ENCODE peak calls at places on chromosomes 11 and 22, in seven cellular contexts. Z is choroid plexus epithelial cell, F is AG10803, D is foreskin fibroblast, G is GM12865, L is psoas muscle, K is uterus. Q is an unnamed sample.

GRCh38 chr22:38481162-38481870 is 13.4 kb downstream of the KDELR3 start:
- DNase-seq in Z (peak; percentile 52), F (no peak), D (peak; percentile 35), G (no peak), L (no peak), K (no peak), Q (no peak)

GRCh38 chr11:115921540-115921939 is 417.3 kb upstream of the CADM1 start:
- DNase-seq in Z (no peak), F (no peak), D (no peak), G (peak; percentile 91), L (no peak), K (no peak), Q (no peak)

GRCh38 chr11:111101836-111102235 is 143.7 kb upstream of the POU2AF2 start:
- DNase-seq in Z (no peak), F (no peak), D (no peak), G (no peak), L (no peak), K (no peak), Q (no peak)

GRCh38 chr11:126127898-126128297 is 65.2 kb upstream of the CDON start:
- DNase-seq in Z (no peak), F (no peak), D (no peak), G (no peak), L (no peak), K (peak; percentile 88), Q (no peak)

GRCh38 chr11:122733301-122733686 is 77.8 kb downstream of the UBASH3B start:
- DNase-seq in Z (peak; percentile 96), F (peak; percentile 44), D (no peak), G (no peak), L (peak; percentile 22), K (no peak), Q (peak; percentile 64)

GRCh38 chr11:43561832-43562231 is 118.7 kb upstream of the HSD17B12 start:
- DNase-seq in Z (no peak), F (no peak), D (no peak), G (no peak), L (no peak), K (no peak), Q (no peak)

GRCh38 chr11:71478216-71478840 is 25.3 kb downstream of the NADSYN1 start:
- DNase-seq in Z (no peak), F (no peak), D (no peak), G (no peak), L (no peak), K (no peak), Q (no peak)

GRCh38 chr11:39745401-39745800 is 1714.1 kb downstream of the LRRC4C start:
- DNase-seq in Z (no peak), F (no peak), D (no peak), G (no peak), L (no peak), K (no peak), Q (no peak)

GRCh38 chr11:23423119-23423518 is 562.8 kb upstream of the CCDC179 start:
- DNase-seq in Z (peak; percentile 30), F (peak; percentile 18), D (peak; percentile 55), G (no peak), L (no peak), K (no peak), Q (no peak)

GRCh38 chr11:17649696-17650600 is 69.4 kb upstream of the MYOD1 start:
- DNase-seq in Z (peak; percentile 1), F (peak; percentile 13), D (peak; percentile 48), G (no peak), L (no peak), K (no peak), Q (peak; percentile 6)

GRCh38 chr11:130208241-130209127 is 48.9 kb downstream of the ST14 start:
- DNase-seq in Z (no peak), F (no peak), D (no peak), G (no peak), L (no peak), K (no peak), Q (no peak)

GRCh38 chr11:34621876-34622275 is 983 bp downstream of the EHF start:
- DNase-seq in Z (no peak), F (peak; percentile 12), D (peak; percentile 57), G (no peak), L (no peak), K (no peak), Q (peak; percentile 7)

GRCh38 chr22:45211848-45212247 is 28.8 kb downstream of the KIAA0930 start:
- DNase-seq in Z (no peak), F (peak; percentile 72), D (no peak), G (no peak), L (no peak), K (no peak), Q (peak; percentile 73)
- H3K4me3 ChIP-seq in Z (peak overlapping the region; percentile 49), F (peak overlapping the region; percentile 62), D (peak overlapping the region; percentile 52), G (no peak overlapping the region), L (peak overlapping the region; percentile 57), K (peak overlapping the region; percentile 32), Q (peak overlapping the region; percentile 39)

GRCh38 chr11:35663408-35663702 is 780 bp downstream of the TRIM44 start:
- DNase-seq in Z (no peak), F (no peak), D (no peak), G (no peak), L (no peak), K (no peak), Q (no peak)

GRCh38 chr11:35662061-35662648 is 420 bp upstream of the TRIM44 start:
- DNase-seq in Z (peak; percentile 11), F (no peak), D (peak; percentile 24), G (no peak), L (no peak), K (no peak), Q (peak; percentile 8)

GRCh38 chr11:35662649-35663407 is at the start of gene TRIM44:
- DNase-seq in Z (peak; percentile 82), F (peak; percentile 86), D (peak; percentile 93), G (peak; percentile 93), L (peak; percentile 87), K (peak; percentile 80), Q (peak; percentile 73)

GRCh38 chr11:35658028-35658948 is 4.3 kb upstream of the TRIM44 start:
- DNase-seq in Z (peak; percentile 8), F (no peak), D (peak; percentile 45), G (no peak), L (no peak), K (no peak), Q (no peak)

GRCh38 chr11:35661539-35661938 is 1.0 kb upstream of the TRIM44 start:
- DNase-seq in Z (no peak), F (no peak), D (no peak), G (no peak), L (no peak), K (no peak), Q (no peak)
- H3K4me3 ChIP-seq in Z (peak overlapping the region; percentile 80), F (peak overlapping the region; percentile 92), D (peak overlapping the region; percentile 65), G (peak overlapping the region; percentile 83), L (peak overlapping the region; percentile 82), K (peak overlapping the region; percentile 76), Q (peak overlapping the region; percentile 79)

GRCh38 chr11:2891291-2891690 is 5.7 kb upstream of the CDKN1C start:
- DNase-seq in Z (peak; percentile 28), F (no peak), D (peak; percentile 47), G (no peak), L (no peak), K (no peak), Q (no peak)
- H3K4me3 ChIP-seq in Z (no peak overlapping the region), F (no peak overlapping the region), D (no peak overlapping the region), G (no peak overlapping the region), L (no peak overlapping the region), K (no peak overlapping the region), Q (no peak overlapping the region)

DNA sequence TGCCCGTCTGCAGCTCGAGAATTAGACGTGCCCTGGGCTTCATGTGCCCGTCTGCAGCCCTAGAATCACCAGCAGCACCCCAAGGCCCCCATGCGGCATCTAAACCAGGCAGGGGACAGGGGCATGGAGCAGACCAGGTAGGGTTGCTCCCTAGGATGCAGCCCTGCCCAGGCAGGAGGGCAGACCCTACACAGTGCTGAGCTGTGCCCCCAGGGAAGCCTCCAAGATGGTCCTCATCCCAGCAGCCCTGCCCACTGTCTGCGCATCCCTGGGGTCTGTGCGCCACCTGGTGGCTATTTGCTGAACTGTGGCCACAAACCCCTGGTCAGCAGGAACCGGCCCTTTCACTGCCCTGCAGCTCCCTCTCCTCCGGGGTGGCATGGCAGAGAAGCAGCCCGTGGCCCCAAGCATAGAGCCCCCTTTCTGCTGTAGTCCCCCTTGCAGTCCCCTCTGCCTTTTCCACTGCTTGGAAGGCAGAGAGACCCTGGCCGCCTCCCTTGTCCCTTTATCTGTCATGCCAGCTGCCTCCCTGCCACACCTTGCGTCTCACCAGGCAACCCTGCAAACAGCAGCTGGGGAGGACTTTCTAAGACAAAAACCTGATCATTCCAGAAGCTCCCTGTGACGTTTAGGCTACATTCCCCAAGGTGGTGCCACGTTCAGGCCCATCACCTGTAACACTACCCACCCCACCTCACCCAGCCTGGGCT is 86.6 kb downstream of the KCNQ1 start:
- DNase-seq in Z (peak; percentile 63), F (peak; percentile 34), D (peak; percentile 79), G (peak; percentile 63), L (peak; percentile 76), K (peak; percentile 78), Q (peak; percentile 36)
- H3K4me3 ChIP-seq in Z (no peak overlapping the region), F (no peak overlapping the region), D (no peak overlapping the region), G (no peak overlapping the region), L (no peak overlapping the region), K (no peak overlapping the region), Q (no peak overlapping the region)

GRCh38 chr11:1127664-1128162 is 30.0 kb upstream of the MUC5AC start:
- DNase-seq in Z (no peak), F (no peak), D (no peak), G (no peak), L (no peak), K (no peak), Q (no peak)
- H3K4me3 ChIP-seq in Z (no peak overlapping the region), F (no peak overlapping the region), D (no peak overlapping the region), G (no peak overlapping the region), L (no peak overlapping the region), K (no peak overlapping the region), Q (no peak overlapping the region)

DNA sequence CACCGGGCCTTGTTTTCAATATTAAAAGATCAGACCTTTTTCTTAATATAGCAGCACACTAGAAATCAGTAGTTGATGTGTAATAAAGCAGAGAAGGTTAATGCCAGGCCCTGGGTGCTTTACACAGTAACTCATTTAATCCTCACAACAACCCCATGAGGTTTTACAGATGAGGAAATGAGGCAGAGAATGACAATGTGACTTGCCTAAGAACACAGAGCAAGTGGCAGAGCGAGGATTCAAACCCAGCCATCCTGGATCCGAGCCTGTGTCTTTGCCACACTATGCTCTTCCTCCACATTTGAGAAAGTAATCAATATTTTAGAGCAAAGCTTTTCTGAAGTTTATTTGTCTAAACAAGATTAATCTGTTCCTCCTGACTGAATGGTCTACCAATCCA is 7.2 kb downstream of the JAML start:
- DNase-seq in Z (no peak), F (no peak), D (no peak), G (peak; percentile 52), L (no peak), K (no peak), Q (no peak)
- H3K4me3 ChIP-seq in Z (no peak overlapping the region), F (no peak overlapping the region), D (no peak overlapping the region), G (no peak overlapping the region), L (no peak overlapping the region), K (no peak overlapping the region), Q (no peak overlapping the region)